ENCODE peak calls at places on chromosomes 12 and 14, in five cellular contexts. P, B, I, D and H are unnamed samples.

GRCh38 chr14:101028971-101029667 is 125.6 kb upstream of the RTL1 start:
- DNase-seq in P (no peak), B (peak; percentile 14), I (no peak), D (no peak), H (no peak)

GRCh38 chr12:122743895-122744525 is 8.6 kb upstream of the DENR start:
- DNase-seq in P (no peak), B (no peak), I (no peak), D (no peak), H (no peak)

GRCh38 chr12:29620030-29620429 is 122.5 kb upstream of the OVCH1 start:
- DNase-seq in P (no peak), B (no peak), I (no peak), D (no peak), H (no peak)

GRCh38 chr12:24770334-24770733 is 178.6 kb downstream of the BCAT1 start:
- DNase-seq in P (no peak), B (no peak), I (no peak), D (no peak), H (no peak)

GRCh38 chr12:113163030-113163360 is 13.5 kb downstream of the CFAP73 start:
- DNase-seq in P (no peak), B (no peak), I (no peak), D (no peak), H (no peak)

GRCh38 chr12:89383235-89384049 is 31.1 kb upstream of the DUSP6 start:
- DNase-seq in P (peak; percentile 42), B (no peak), I (no peak), D (no peak), H (no peak)

GRCh38 chr12:62468394-62468793 is 1.8 kb downstream of the MON2 start:
- DNase-seq in P (no peak), B (no peak), I (peak; percentile 6), D (no peak), H (no peak)

GRCh38 chr14:52840916-52841315 is 49.5 kb upstream of the GNPNAT1 start:
- DNase-seq in P (peak; percentile 28), B (no peak), I (peak; percentile 72), D (no peak), H (no peak)

GRCh38 chr12:2283480-2283879 is 230.7 kb downstream of the CACNA1C start:
- DNase-seq in P (no peak), B (no peak), I (no peak), D (no peak), H (no peak)

GRCh38 chr14:106436310-106436905 is 910.0 kb downstream of the TMEM121 start:
- DNase-seq in P (peak; percentile 32), B (peak; percentile 64), I (no peak), D (peak; percentile 51), H (no peak)

GRCh38 chr12:106918746-106919145 is 37.0 kb upstream of the TMEM263 start:
- DNase-seq in P (peak; percentile 43), B (peak; percentile 34), I (peak; percentile 53), D (no peak), H (no peak)

GRCh38 chr14:70646705-70647104 is 5.0 kb downstream of the TTC9 start:
- DNase-seq in P (no peak), B (no peak), I (no peak), D (no peak), H (no peak)

GRCh38 chr12:68336754-68337343 is 4.7 kb upstream of the MDM1 start:
- DNase-seq in P (no peak), B (no peak), I (peak; percentile 88), D (no peak), H (no peak)

GRCh38 chr14:94474581-94475031 is 1.4 kb downstream of the SERPINA9 start:
- DNase-seq in P (no peak), B (no peak), I (no peak), D (no peak), H (no peak)

GRCh38 chr12:29763301-29763683 is 20.4 kb downstream of the TMTC1 start:
- DNase-seq in P (no peak), B (no peak), I (no peak), D (no peak), H (no peak)

GRCh38 chr12:1346126-1346525 is 248.3 kb downstream of the FBXL14 start:
- DNase-seq in P (no peak), B (no peak), I (no peak), D (no peak), H (no peak)

GRCh38 chr12:51082561-51083139 is 746 bp downstream of the CSRNP2 start:
- DNase-seq in P (no peak), B (peak; percentile 35), I (peak; percentile 32), D (peak; percentile 14), H (peak; percentile 2)

GRCh38 chr12:110246690-110247339 is 34.2 kb upstream of the ATP2A2 start:
- DNase-seq in P (no peak), B (no peak), I (peak; percentile 52), D (no peak), H (no peak)

GRCh38 chr14:63192085-63192484 is 12.2 kb upstream of the RHOJ start:
- DNase-seq in P (peak; percentile 80), B (no peak), I (no peak), D (no peak), H (no peak)

GRCh38 chr14:93909429-93910128 is 17.6 kb upstream of the FAM181A start:
- DNase-seq in P (no peak), B (no peak), I (no peak), D (no peak), H (no peak)

GRCh38 chr14:21494902-21495762 is 16.0 kb downstream of the METTL3 start:
- DNase-seq in P (no peak), B (no peak), I (no peak), D (no peak), H (no peak)

GRCh38 chr12:11658796-11659195 is 9.3 kb downstream of the ETV6 start:
- DNase-seq in P (no peak), B (no peak), I (peak; percentile 7), D (no peak), H (no peak)

GRCh38 chr14:23604675-23605170 is 26.1 kb upstream of the JPH4 start:
- DNase-seq in P (no peak), B (no peak), I (no peak), D (no peak), H (no peak)

GRCh38 chr14:21852061-21852664 is 178.5 kb upstream of the OR4E1 start:
- DNase-seq in P (peak; percentile 77), B (peak; percentile 85), I (peak; percentile 51), D (peak; percentile 55), H (peak; percentile 48)

GRCh38 chr12:54587315-54587821 is 1.1 kb downstream of the PPP1R1A start:
- DNase-seq in P (no peak), B (no peak), I (no peak), D (no peak), H (no peak)

GRCh38 chr12:65313704-65314317 is 35.3 kb downstream of the MSRB3 start:
- DNase-seq in P (peak; percentile 30), B (no peak), I (peak; percentile 79), D (no peak), H (no peak)

GRCh38 chr14:50260511-50260910 is 29.1 kb upstream of the SOS2 start:
- DNase-seq in P (peak; percentile 69), B (peak; percentile 39), I (peak; percentile 71), D (peak; percentile 47), H (peak; percentile 1)

GRCh38 chr12:50257226-50258166 is 25.8 kb downstream of the LIMA1 start:
- DNase-seq in P (no peak), B (no peak), I (peak; percentile 65), D (peak; percentile 18), H (no peak)

GRCh38 chr12:107079172-107080011 is 14.0 kb downstream of the CRY1 start:
- DNase-seq in P (peak; percentile 75), B (no peak), I (peak; percentile 84), D (peak; percentile 37), H (peak; percentile 4)

GRCh38 chr12:54060975-54061778 is 7.5 kb downstream of the HOXC4 start:
- DNase-seq in P (no peak), B (no peak), I (no peak), D (no peak), H (no peak)

GRCh38 chr12:57766464-57767311 is at the start of gene CYP27B1:
- DNase-seq in P (no peak), B (peak; percentile 29), I (peak; percentile 63), D (no peak), H (no peak)

GRCh38 chr14:86796221-86797074 is 1196.5 kb downstream of the GALC start:
- DNase-seq in P (no peak), B (no peak), I (no peak), D (no peak), H (no peak)

GRCh38 chr12:1115471-1116242 is 124.6 kb downstream of the ERC1 start:
- DNase-seq in P (no peak), B (no peak), I (peak; percentile 79), D (no peak), H (no peak)

GRCh38 chr12:642633-643477 is 20.4 kb downstream of the NINJ2 start:
- DNase-seq in P (peak; percentile 33), B (peak; percentile 85), I (no peak), D (peak; percentile 94), H (peak; percentile 90)